ENCODE peak calls at places on chromosomes 6 and 20, in six cellular contexts. One of them, this sample, is unnamed.

GRCh38 chr6:91626935-91627334 is 1040.1 kb upstream of the MAP3K7 start:
- DNase-seq in WTC11: no peak
- DNase-seq in AG04450: no peak
- DNase-seq in hepatocyte: no peak
- DNase-seq in stomach: no peak
- DNase-seq in nephron progenitor cell: no peak
- DNase-seq in this sample: no peak

GRCh38 chr6:125717120-125717731 is 32.2 kb upstream of the HEY2 start:
- DNase-seq in WTC11: no peak
- DNase-seq in AG04450: no peak
- DNase-seq in hepatocyte: no peak
- DNase-seq in stomach: no peak
- DNase-seq in nephron progenitor cell: no peak
- DNase-seq in this sample: no peak

GRCh38 chr6:73774311-73774766 is 78.3 kb downstream of the CD109 start:
- DNase-seq in WTC11: no peak
- DNase-seq in AG04450: peak
- DNase-seq in hepatocyte: no peak
- DNase-seq in stomach: no peak
- DNase-seq in nephron progenitor cell: no peak
- DNase-seq in this sample: no peak

GRCh38 chr6:167706313-167707109 is 120.2 kb upstream of the AFDN start:
- DNase-seq in WTC11: no peak
- DNase-seq in AG04450: no peak
- DNase-seq in hepatocyte: no peak
- DNase-seq in stomach: no peak
- DNase-seq in nephron progenitor cell: no peak
- DNase-seq in this sample: no peak

GRCh38 chr20:23125159-23125558 is 39.0 kb upstream of the CD93 start:
- DNase-seq in WTC11: no peak
- DNase-seq in AG04450: no peak
- DNase-seq in hepatocyte: no peak
- DNase-seq in stomach: no peak
- DNase-seq in nephron progenitor cell: no peak
- DNase-seq in this sample: no peak

GRCh38 chr6:138970856-138971425 is 17.1 kb downstream of the REPS1 start:
- DNase-seq in WTC11: no peak
- DNase-seq in AG04450: peak
- DNase-seq in hepatocyte: peak
- DNase-seq in stomach: no peak
- DNase-seq in nephron progenitor cell: no peak
- DNase-seq in this sample: no peak

GRCh38 chr6:105212587-105212986 is 32.8 kb upstream of the POPDC3 start:
- DNase-seq in WTC11: no peak
- DNase-seq in AG04450: no peak
- DNase-seq in hepatocyte: no peak
- DNase-seq in stomach: no peak
- DNase-seq in nephron progenitor cell: no peak
- DNase-seq in this sample: no peak

GRCh38 chr20:53723045-53723444 is 129.4 kb upstream of the ZNF217 start:
- DNase-seq in WTC11: no peak
- DNase-seq in AG04450: no peak
- DNase-seq in hepatocyte: no peak
- DNase-seq in stomach: no peak
- DNase-seq in nephron progenitor cell: no peak
- DNase-seq in this sample: no peak

GRCh38 chr20:57698867-57699275 is 10.9 kb downstream of the PMEPA1 start:
- DNase-seq in WTC11: no peak
- DNase-seq in AG04450: no peak
- DNase-seq in hepatocyte: no peak
- DNase-seq in stomach: no peak
- DNase-seq in nephron progenitor cell: no peak
- DNase-seq in this sample: no peak

GRCh38 chr20:14979472-14979986 is 642.1 kb upstream of the FLRT3 start:
- DNase-seq in WTC11: no peak
- DNase-seq in AG04450: no peak
- DNase-seq in hepatocyte: peak
- DNase-seq in stomach: no peak
- DNase-seq in nephron progenitor cell: no peak
- DNase-seq in this sample: no peak

GRCh38 chr6:75563032-75563431 is 38.6 kb upstream of the SENP6 start:
- DNase-seq in WTC11: peak
- DNase-seq in AG04450: no peak
- DNase-seq in hepatocyte: peak
- DNase-seq in stomach: no peak
- DNase-seq in nephron progenitor cell: peak
- DNase-seq in this sample: peak

GRCh38 chr6:120671519-120671918 is 662.8 kb downstream of the TBC1D32 start:
- DNase-seq in WTC11: peak
- DNase-seq in AG04450: no peak
- DNase-seq in hepatocyte: no peak
- DNase-seq in stomach: no peak
- DNase-seq in nephron progenitor cell: peak
- DNase-seq in this sample: peak

GRCh38 chr6:106275692-106276091 is 49.9 kb downstream of the ATG5 start:
- DNase-seq in WTC11: no peak
- DNase-seq in AG04450: no peak
- DNase-seq in hepatocyte: no peak
- DNase-seq in stomach: no peak
- DNase-seq in nephron progenitor cell: no peak
- DNase-seq in this sample: no peak

GRCh38 chr6:15480546-15480945 is 182.3 kb downstream of the DTNBP1 start:
- DNase-seq in WTC11: no peak
- DNase-seq in AG04450: no peak
- DNase-seq in hepatocyte: no peak
- DNase-seq in stomach: no peak
- DNase-seq in nephron progenitor cell: no peak
- DNase-seq in this sample: no peak

GRCh38 chr6:58113960-58114359 is 796.5 kb downstream of the PRIM2 start:
- DNase-seq in WTC11: no peak
- DNase-seq in AG04450: no peak
- DNase-seq in hepatocyte: no peak
- DNase-seq in stomach: no peak
- DNase-seq in nephron progenitor cell: no peak
- DNase-seq in this sample: no peak

GRCh38 chr6:11854418-11855165 is 76.0 kb upstream of the ADTRP start:
- DNase-seq in WTC11: no peak
- DNase-seq in AG04450: peak
- DNase-seq in hepatocyte: peak
- DNase-seq in stomach: no peak
- DNase-seq in nephron progenitor cell: no peak
- DNase-seq in this sample: no peak

GRCh38 chr6:47669684-47670515 is 28.5 kb upstream of the ADGRF4 start:
- DNase-seq in WTC11: peak
- DNase-seq in AG04450: no peak
- DNase-seq in hepatocyte: peak
- DNase-seq in stomach: no peak
- DNase-seq in nephron progenitor cell: peak
- DNase-seq in this sample: no peak

GRCh38 chr6:136491251-136491650 is 59.0 kb downstream of the MAP7 start:
- DNase-seq in WTC11: no peak
- DNase-seq in AG04450: no peak
- DNase-seq in hepatocyte: no peak
- DNase-seq in stomach: no peak
- DNase-seq in nephron progenitor cell: no peak
- DNase-seq in this sample: no peak

GRCh38 chr6:16712250-16712930 is 48.9 kb downstream of the ATXN1 start:
- DNase-seq in WTC11: no peak
- DNase-seq in AG04450: no peak
- DNase-seq in hepatocyte: no peak
- DNase-seq in stomach: no peak
- DNase-seq in nephron progenitor cell: no peak
- DNase-seq in this sample: no peak

GRCh38 chr6:162181741-162182401 is 545.7 kb downstream of the PRKN start:
- DNase-seq in WTC11: no peak
- DNase-seq in AG04450: no peak
- DNase-seq in hepatocyte: no peak
- DNase-seq in stomach: no peak
- DNase-seq in nephron progenitor cell: no peak
- DNase-seq in this sample: no peak

GRCh38 chr20:34385464-34385863 is 22.4 kb downstream of the ITCH start:
- DNase-seq in WTC11: no peak
- DNase-seq in AG04450: no peak
- DNase-seq in hepatocyte: no peak
- DNase-seq in stomach: no peak
- DNase-seq in nephron progenitor cell: no peak
- DNase-seq in this sample: no peak

GRCh38 chr6:40755749-40756452 is 168.7 kb upstream of the LRFN2 start:
- DNase-seq in WTC11: no peak
- DNase-seq in AG04450: no peak
- DNase-seq in hepatocyte: peak
- DNase-seq in stomach: no peak
- DNase-seq in nephron progenitor cell: no peak
- DNase-seq in this sample: no peak

GRCh38 chr20:23641936-23642751 is 4.4 kb upstream of the CST3 start:
- DNase-seq in WTC11: no peak
- DNase-seq in AG04450: peak
- DNase-seq in hepatocyte: peak
- DNase-seq in stomach: no peak
- DNase-seq in nephron progenitor cell: no peak
- DNase-seq in this sample: no peak

GRCh38 chr6:140858381-140858971 is 1274.2 kb upstream of the GJE1 start:
- DNase-seq in WTC11: no peak
- DNase-seq in AG04450: no peak
- DNase-seq in hepatocyte: no peak
- DNase-seq in stomach: no peak
- DNase-seq in nephron progenitor cell: no peak
- DNase-seq in this sample: no peak

GRCh38 chr6:148491638-148492210 is 149.1 kb downstream of the SASH1 start:
- DNase-seq in WTC11: no peak
- DNase-seq in AG04450: no peak
- DNase-seq in hepatocyte: no peak
- DNase-seq in stomach: no peak
- DNase-seq in nephron progenitor cell: no peak
- DNase-seq in this sample: no peak

GRCh38 chr6:170117111-170117972 is 173.5 kb downstream of the DLL1 start:
- DNase-seq in WTC11: peak
- DNase-seq in AG04450: no peak
- DNase-seq in hepatocyte: no peak
- DNase-seq in stomach: peak
- DNase-seq in nephron progenitor cell: no peak
- DNase-seq in this sample: peak

GRCh38 chr6:106702046-106702445 is 72.7 kb downstream of the QRSL1 start:
- DNase-seq in WTC11: no peak
- DNase-seq in AG04450: no peak
- DNase-seq in hepatocyte: no peak
- DNase-seq in stomach: no peak
- DNase-seq in nephron progenitor cell: no peak
- DNase-seq in this sample: no peak

GRCh38 chr6:161394437-161394836 is 120.6 kb upstream of the AGPAT4 start:
- DNase-seq in WTC11: no peak
- DNase-seq in AG04450: no peak
- DNase-seq in hepatocyte: no peak
- DNase-seq in stomach: no peak
- DNase-seq in nephron progenitor cell: no peak
- DNase-seq in this sample: no peak

GRCh38 chr20:41287327-41287726 is 30.2 kb downstream of the ZHX3 start:
- DNase-seq in WTC11: no peak
- DNase-seq in AG04450: peak
- DNase-seq in hepatocyte: no peak
- DNase-seq in stomach: no peak
- DNase-seq in nephron progenitor cell: no peak
- DNase-seq in this sample: no peak

GRCh38 chr6:118712955-118713354 is 61.6 kb upstream of the CEP85L start:
- DNase-seq in WTC11: no peak
- DNase-seq in AG04450: no peak
- DNase-seq in hepatocyte: no peak
- DNase-seq in stomach: no peak
- DNase-seq in nephron progenitor cell: no peak
- DNase-seq in this sample: no peak

GRCh38 chr6:2244261-2245102 is 923 bp downstream of the GMDS start:
- DNase-seq in WTC11: peak
- DNase-seq in AG04450: no peak
- DNase-seq in hepatocyte: peak
- DNase-seq in stomach: peak
- DNase-seq in nephron progenitor cell: peak
- DNase-seq in this sample: no peak

GRCh38 chr6:41786451-41787218 is 859 bp upstream of the TOMM6 start:
- DNase-seq in WTC11: peak
- DNase-seq in AG04450: no peak
- DNase-seq in hepatocyte: peak
- DNase-seq in stomach: peak
- DNase-seq in nephron progenitor cell: peak
- DNase-seq in this sample: peak
- TF ChIP-seq CTCF in WTC11: no peak
- TF ChIP-seq CTCF in AG04450: peak
- TF ChIP-seq CTCF in hepatocyte: peak
- TF ChIP-seq CTCF in stomach: peak
- TF ChIP-seq CTCF in nephron progenitor cell: peak
- TF ChIP-seq CTCF in this sample: peak

GRCh38 chr6:56961151-56961550 is 6.2 kb downstream of the BEND6 start:
- DNase-seq in WTC11: no peak
- DNase-seq in AG04450: no peak
- DNase-seq in hepatocyte: no peak
- DNase-seq in stomach: no peak
- DNase-seq in nephron progenitor cell: no peak
- DNase-seq in this sample: no peak
- TF ChIP-seq CTCF in WTC11: no peak
- TF ChIP-seq CTCF in AG04450: no peak
- TF ChIP-seq CTCF in hepatocyte: no peak
- TF ChIP-seq CTCF in stomach: no peak
- TF ChIP-seq CTCF in nephron progenitor cell: no peak
- TF ChIP-seq CTCF in this sample: no peak

DNA sequence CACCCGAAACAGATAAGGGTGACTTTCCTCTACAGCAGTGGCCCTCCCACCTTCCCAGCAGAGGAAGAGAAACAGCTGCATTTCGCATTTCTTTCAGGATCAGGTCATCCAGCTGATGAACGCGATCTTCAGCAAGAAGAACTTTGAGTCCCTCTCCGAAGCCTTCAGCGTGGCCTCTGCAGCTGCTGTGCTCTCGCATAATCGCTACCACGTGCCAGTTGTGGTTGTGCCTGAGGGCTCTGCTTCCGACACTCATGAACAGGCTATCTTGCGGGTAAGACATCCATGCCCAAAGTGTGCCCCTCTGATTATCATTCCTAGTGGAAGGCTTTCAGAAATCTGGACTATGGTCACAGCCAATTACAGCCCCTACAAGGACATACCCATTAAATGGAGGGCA is 27.8 kb upstream of the MROH8 start:
- DNase-seq in WTC11: no peak
- DNase-seq in AG04450: no peak
- DNase-seq in hepatocyte: no peak
- DNase-seq in stomach: no peak
- DNase-seq in nephron progenitor cell: no peak
- DNase-seq in this sample: no peak
- TF ChIP-seq CTCF in WTC11: no peak
- TF ChIP-seq CTCF in AG04450: no peak
- TF ChIP-seq CTCF in hepatocyte: no peak
- TF ChIP-seq CTCF in stomach: no peak
- TF ChIP-seq CTCF in nephron progenitor cell: no peak
- TF ChIP-seq CTCF in this sample: no peak

DNA sequence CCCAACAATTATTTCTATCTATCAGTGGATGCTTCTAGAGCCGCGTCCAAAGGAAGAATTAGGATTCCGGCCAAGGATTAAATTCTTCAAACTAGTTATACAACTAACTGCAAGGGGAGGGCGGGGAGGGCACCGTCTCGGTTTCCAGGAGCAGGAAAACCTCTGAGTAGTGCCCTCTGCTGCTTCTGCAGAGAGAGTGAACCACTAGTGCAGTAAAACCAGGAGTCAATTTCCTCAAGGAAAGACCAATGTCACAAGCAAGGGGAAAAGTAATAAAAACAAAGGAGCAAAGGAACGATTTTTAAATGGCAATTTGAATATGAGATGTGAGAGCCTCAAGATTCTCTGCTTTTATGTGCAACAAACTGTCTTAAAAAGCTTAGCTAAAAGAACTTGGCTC is 16.5 kb upstream of the UBE2J1 start:
- DNase-seq in WTC11: peak
- DNase-seq in AG04450: peak
- DNase-seq in hepatocyte: peak
- DNase-seq in stomach: peak
- DNase-seq in nephron progenitor cell: peak
- DNase-seq in this sample: peak
- TF ChIP-seq CTCF in WTC11: no peak
- TF ChIP-seq CTCF in AG04450: peak
- TF ChIP-seq CTCF in hepatocyte: peak
- TF ChIP-seq CTCF in stomach: peak
- TF ChIP-seq CTCF in nephron progenitor cell: peak
- TF ChIP-seq CTCF in this sample: peak

This sample was measured in H9.